ENCODE peak calls at places on chromosomes 5 and 9, in four cellular contexts. U is K562, W is GM12878, L is HepG2. D is an unnamed sample.

GRCh38 chr9:34653610-34654072 is 1.7 kb downstream of the IL11RA start:
- DNase-seq in U (peak; percentile 51), W (no peak), L (no peak), D (no peak)

GRCh38 chr9:124016152-124017063 is 4.8 kb downstream of the LHX2 start:
- DNase-seq in U (no peak), W (no peak), L (no peak), D (no peak)

GRCh38 chr9:114080773-114081440 is 2.8 kb upstream of the AMBP start:
- DNase-seq in U (no peak), W (no peak), L (peak; percentile 99), D (no peak)

GRCh38 chr9:84304166-84304565 is 36.4 kb downstream of the SLC28A3 start:
- DNase-seq in U (no peak), W (no peak), L (no peak), D (no peak)

GRCh38 chr5:74149395-74149794 is 491.1 kb downstream of the ENC1 start:
- DNase-seq in U (no peak), W (no peak), L (no peak), D (no peak)

GRCh38 chr5:109874108-109874507 is 184.4 kb downstream of the MAN2A1 start:
- DNase-seq in U (no peak), W (no peak), L (no peak), D (no peak)

GRCh38 chr5:157387683-157388093 is 72.3 kb upstream of the NIPAL4 start:
- DNase-seq in U (no peak), W (no peak), L (peak; percentile 23), D (no peak)

GRCh38 chr9:38673399-38673798 is 46.5 kb downstream of the FAM240B start:
- DNase-seq in U (no peak), W (no peak), L (no peak), D (no peak)

GRCh38 chr5:150266807-150267408 is 22.7 kb downstream of the CAMK2A start:
- DNase-seq in U (no peak), W (no peak), L (no peak), D (no peak)

DNA sequence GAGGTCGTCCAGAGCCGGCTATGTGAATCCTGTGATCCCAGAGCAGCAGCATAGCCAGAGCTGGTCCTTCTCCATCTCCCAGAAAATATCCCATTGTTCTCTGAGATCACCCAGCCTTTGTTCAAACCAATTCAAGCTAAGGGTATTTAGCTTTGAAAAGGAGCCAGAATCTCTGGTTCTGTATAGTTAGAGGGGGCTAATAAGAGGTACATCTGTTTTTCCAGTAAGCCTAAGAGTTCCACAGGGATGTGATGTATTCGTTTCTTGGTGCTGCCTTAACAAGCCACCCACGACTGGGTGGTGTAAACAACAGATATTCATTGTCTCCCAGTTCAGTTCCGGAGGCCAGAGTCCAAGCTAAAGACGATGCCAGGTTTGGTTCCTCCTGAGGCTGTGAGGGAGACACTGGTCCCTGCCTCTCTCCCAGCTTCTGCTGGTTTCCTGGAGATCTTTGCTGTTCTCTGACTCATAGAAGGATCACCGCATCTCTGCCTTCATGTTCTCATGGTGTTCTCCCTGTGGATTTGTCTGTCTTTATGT is 344.8 kb downstream of the MTRR start:
- DNase-seq in U (no peak), W (no peak), L (no peak), D (no peak)
- TF ChIP-seq BHLHE40 in U (no peak), W (no peak), L (no peak), D (no peak)

GRCh38 chr5:139686356-139686918 is 38.3 kb downstream of the CXXC5 start:
- DNase-seq in U (no peak), W (no peak), L (no peak), D (no peak)

GRCh38 chr5:139684350-139684880 is 36.3 kb downstream of the CXXC5 start:
- DNase-seq in U (no peak), W (no peak), L (no peak), D (no peak)

GRCh38 chr5:139685886-139686285 is 37.7 kb downstream of the CXXC5 start:
- DNase-seq in U (no peak), W (no peak), L (no peak), D (no peak)

GRCh38 chr5:139683295-139684271 is 35.4 kb downstream of the CXXC5 start:
- DNase-seq in U (no peak), W (no peak), L (no peak), D (no peak)

GRCh38 chr5:139684881-139685749 is 37.0 kb downstream of the CXXC5 start:
- DNase-seq in U (no peak), W (no peak), L (no peak), D (no peak)
- TF ChIP-seq FOXM1 in U (no peak), W (no peak), L (no peak), D (no peak)

GRCh38 chr5:55364537-55365055 is 56.8 kb downstream of the MTREX start:
- DNase-seq in U (no peak), W (peak; percentile 61), L (no peak), D (no peak)

GRCh38 chr5:55360190-55360589 is 52.4 kb downstream of the MTREX start:
- DNase-seq in U (no peak), W (no peak), L (no peak), D (no peak)

DNA sequence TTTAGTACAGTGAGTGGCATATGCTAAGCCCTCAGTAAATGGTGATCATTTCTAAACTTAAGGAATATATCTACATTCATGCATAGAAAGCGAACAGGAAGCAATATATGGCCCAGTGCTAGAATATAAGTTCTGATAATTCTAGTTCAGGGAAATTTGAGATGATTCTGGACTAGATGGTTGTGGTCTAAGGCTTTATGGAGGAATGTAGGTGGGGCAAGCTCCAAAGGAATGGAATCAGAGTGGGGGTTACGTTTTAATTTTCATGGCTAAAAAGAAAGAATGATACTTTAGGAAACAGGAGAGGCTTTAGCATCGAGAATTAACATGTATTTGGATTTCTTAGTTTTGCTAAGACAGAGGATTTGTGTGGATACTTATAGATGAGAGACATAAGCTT is 56.1 kb downstream of the MTREX start:
- DNase-seq in U (no peak), W (no peak), L (no peak), D (no peak)
- TF ChIP-seq FOXK2 in U (no peak), W (no peak), L (no peak), D (no peak)

DNA sequence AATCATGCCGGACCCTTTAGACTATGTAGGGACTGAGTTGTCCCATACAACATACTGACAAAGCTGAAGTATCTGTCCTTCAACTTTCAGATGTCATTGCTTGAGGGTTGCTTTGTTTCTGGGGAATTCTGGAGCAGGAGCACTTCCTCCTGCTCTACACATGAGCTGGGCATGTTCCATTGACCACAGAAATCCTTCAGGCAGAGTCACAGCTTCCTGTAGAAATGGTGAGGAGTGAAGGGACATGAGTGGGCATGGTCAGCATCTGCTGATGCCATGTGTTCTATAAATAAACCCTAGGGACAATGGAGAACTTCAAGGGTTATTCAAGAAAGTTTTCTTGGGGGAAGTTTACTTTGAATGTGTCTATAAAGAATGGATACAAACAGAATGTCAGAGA is 296.6 kb upstream of the FBXL7 start:
- DNase-seq in U (no peak), W (no peak), L (no peak), D (no peak)
- TF ChIP-seq BHLHE40 in U (no peak), W (no peak), L (no peak), D (no peak)

DNA sequence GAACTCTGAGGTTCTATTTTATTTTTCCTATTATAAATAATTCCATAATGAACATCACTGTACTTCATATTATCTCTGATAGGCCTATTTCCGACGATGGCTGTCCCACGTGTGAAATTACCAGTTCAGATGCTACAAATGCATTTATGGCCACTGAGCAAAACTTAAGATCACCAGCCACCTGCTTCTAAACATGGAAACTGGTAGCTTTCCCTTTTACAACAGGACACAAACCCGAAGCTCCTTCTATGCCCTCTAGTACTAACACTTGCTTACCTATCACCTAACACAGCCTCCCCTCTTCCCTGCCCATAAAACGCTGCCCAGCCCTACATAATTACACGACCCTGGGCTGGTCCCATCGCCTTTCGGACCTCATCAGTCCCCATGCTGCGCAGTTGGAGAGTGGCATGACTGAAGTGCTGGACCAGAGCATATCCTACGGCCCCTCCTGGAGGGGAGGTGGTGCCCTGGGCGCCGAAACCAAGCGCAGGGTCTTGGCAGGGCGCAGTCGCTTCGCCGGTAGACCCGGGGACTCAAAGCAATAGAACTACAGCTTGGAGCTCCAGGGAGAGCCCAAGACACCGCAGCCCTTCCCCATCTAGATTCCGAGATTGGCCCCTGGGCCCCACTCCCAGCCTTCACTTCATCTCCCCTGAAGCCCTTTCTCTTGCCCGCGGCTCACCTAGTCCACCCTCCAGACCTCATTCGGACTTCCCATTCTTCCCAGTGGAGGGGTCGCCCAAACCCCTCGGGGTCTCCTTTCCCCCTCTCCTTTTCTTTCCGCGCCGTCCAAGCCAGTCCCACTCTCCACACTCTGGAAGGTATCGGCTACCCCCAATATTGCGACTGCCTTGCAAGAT is 1.0 kb upstream of the SAP30L start:
- DNase-seq in U (peak; percentile 32), W (no peak), L (no peak), D (peak; percentile 41)
- TF ChIP-seq FOXM1 in U (no peak), W (no peak), L (no peak), D (no peak)

DNA sequence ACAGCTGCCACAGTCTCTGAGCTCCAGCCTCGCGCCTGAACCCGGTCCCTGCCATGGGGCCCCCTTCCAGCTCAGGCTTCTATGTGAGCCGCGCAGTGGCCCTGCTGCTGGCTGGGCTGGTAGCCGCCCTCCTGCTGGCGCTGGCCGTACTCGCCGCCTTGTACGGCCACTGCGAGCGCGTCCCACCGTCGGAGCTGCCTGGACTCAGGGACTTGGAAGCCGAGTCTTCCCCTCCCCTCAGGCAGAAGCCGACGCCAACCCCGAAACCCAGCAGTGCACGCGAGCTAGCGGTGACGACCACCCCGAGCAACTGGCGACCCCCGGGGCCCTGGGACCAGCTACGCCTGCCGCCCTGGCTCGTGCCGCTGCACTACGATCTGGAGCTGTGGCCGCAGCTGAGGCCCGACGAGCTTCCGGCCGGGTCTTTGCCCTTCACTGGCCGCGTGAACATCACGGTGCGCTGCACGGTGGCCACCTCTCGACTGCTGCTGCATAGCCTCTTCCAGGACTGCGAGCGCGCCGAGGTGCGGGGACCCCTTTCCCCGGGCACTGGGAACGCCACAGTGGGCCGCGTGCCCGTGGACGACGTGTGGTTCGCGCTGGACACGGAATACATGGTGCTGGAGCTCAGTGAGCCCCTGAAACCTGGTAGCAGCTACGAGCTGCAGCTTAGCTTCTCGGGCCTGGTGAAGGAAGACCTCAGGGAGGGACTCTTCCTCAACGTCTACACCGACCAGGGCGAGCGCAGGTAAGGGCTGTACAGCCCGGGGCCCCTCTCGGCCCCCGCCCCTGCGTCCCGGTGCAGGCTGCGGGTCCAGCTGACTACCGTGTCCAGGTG is 509 bp downstream of the LVRN start:
- DNase-seq in U (no peak), W (no peak), L (no peak), D (no peak)
- TF ChIP-seq FOXK2 in U (no peak), W (no peak), L (no peak), D (no peak)

DNA sequence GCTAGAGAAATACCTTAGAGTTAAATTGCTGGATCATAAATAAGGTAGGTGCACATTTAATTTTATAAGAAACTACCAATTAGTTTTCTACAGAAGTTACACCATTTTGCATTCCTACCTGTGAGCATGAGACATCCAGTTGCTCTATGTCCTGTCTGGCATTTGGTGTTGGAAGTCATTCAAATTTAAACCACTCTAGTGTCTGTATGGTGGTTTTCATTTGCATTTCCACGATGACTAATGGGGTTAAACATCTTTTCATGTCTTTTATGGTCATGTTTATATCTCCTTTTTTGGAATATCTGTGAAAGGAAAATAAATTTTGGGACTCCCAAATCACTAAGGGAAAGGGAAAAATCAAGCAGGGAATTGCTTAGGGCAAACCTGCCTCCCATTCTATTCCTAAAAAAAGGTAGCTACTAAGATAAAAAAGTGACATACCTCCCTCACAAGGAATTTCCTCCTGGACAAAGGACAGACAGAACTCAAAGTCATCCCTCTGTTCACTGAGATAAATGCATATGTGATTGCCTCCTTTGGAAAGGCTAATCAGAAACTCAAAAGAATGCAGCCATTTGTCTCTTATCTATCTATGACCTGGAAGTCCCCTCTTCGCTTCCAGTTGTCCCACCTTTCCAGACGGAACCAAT is 31.6 kb upstream of the ADCY2 start:
- DNase-seq in U (no peak), W (no peak), L (no peak), D (no peak)
- TF ChIP-seq BHLHE40 in U (no peak), W (no peak), L (no peak), D (no peak)